ENCODE peak calls at places on chromosomes 2 and 18, in four cellular contexts. Y is breast epithelium, O is IMR-90, B is lower lobe of right lung. H is an unnamed sample. For H3K36me3, the result is how much of the 10 kb centered on the place peaks cover.

GRCh38 chr2:74831693-74832530 is 2.0 kb upstream of the HK2 start:
- DNase-seq in Y (no peak), O (peak), B (no peak), H (peak)

GRCh38 chr2:236769981-236770671 is 200.5 kb downstream of the ACKR3 start:
- DNase-seq in Y (no peak), O (peak), B (no peak), H (peak)

GRCh38 chr2:231917280-231918088 is 8.7 kb downstream of the NPPC start:
- DNase-seq in B (peak), O (no peak), Y (no peak), H (peak)

GRCh38 chr18:74633652-74634352 is 36.1 kb downstream of the ZNF407 start:
- DNase-seq in Y (no peak), B (no peak), O (peak), H (no peak)

GRCh38 chr18:36829362-36830140 is 624 bp downstream of the KIAA1328 start:
- DNase-seq in O (peak), Y (no peak), B (no peak), H (no peak)

GRCh38 chr18:1103567-1103966 is 198.9 kb downstream of the ADCYAP1 start:
- DNase-seq in Y (no peak), B (no peak), O (no peak), H (no peak)

GRCh38 chr2:73259704-73260337 is 24.5 kb downstream of the FBXO41 start:
- DNase-seq in B (no peak), Y (no peak), O (no peak), H (no peak)

GRCh38 chr2:70173520-70173919 is 17.3 kb downstream of the C2orf42 start:
- DNase-seq in O (peak), Y (no peak), B (no peak), H (no peak)

GRCh38 chr2:205800804-205801203 is 118.5 kb downstream of the NRP2 start:
- DNase-seq in Y (no peak), B (no peak), O (peak), H (no peak)

GRCh38 chr18:8990276-8991031 is 112.0 kb upstream of the NDUFV2 start:
- DNase-seq in B (no peak), O (no peak), Y (peak), H (no peak)

GRCh38 chr2:57598552-57598951 is 448.1 kb upstream of the VRK2 start:
- DNase-seq in Y (no peak), B (no peak), O (no peak), H (no peak)

GRCh38 chr2:100520224-100520623 is 42.6 kb upstream of the PDCL3 start:
- DNase-seq in O (no peak), Y (no peak), B (no peak), H (no peak)

GRCh38 chr18:65761636-65762310 is 11.0 kb downstream of the CDH7 start:
- DNase-seq in Y (no peak), B (no peak), O (no peak), H (no peak)

GRCh38 chr2:166269322-166269721 is 106.4 kb downstream of the SCN9A start:
- DNase-seq in Y (no peak), O (no peak), B (no peak), H (no peak)

GRCh38 chr2:224887159-224887558 is 155.1 kb downstream of the DOCK10 start:
- DNase-seq in O (peak), Y (no peak), B (no peak), H (no peak)

GRCh38 chr18:58592223-58593214 is 36.4 kb downstream of the ALPK2 start:
- DNase-seq in B (no peak), Y (no peak), O (no peak), H (no peak)

GRCh38 chr2:170585067-170585466 is 130.1 kb upstream of the SP5 start:
- DNase-seq in O (no peak), Y (no peak), B (no peak), H (peak)

GRCh38 chr2:235641333-235641732 is 147.5 kb downstream of the AGAP1 start:
- DNase-seq in O (peak), Y (no peak), B (no peak), H (no peak)

GRCh38 chr2:80048296-80048695 is 256.3 kb downstream of the LRRTM1 start:
- DNase-seq in B (no peak), Y (no peak), O (no peak), H (no peak)

GRCh38 chr2:198657520-198658121 is 800.1 kb downstream of the SATB2 start:
- DNase-seq in Y (no peak), O (peak), B (no peak), H (no peak)

GRCh38 chr2:236554629-236555282 is 14.9 kb upstream of the ACKR3 start:
- DNase-seq in O (no peak), Y (no peak), B (no peak), H (no peak)

GRCh38 chr2:220174826-220175225 is 547.4 kb downstream of the SLC4A3 start:
- DNase-seq in O (no peak), Y (no peak), B (no peak), H (no peak)

GRCh38 chr2:145751634-145752033 is 1231.7 kb upstream of the ZEB2 start:
- DNase-seq in B (no peak), Y (no peak), O (peak), H (peak)

GRCh38 chr2:232988444-232988843 is 24.6 kb downstream of the NGEF start:
- DNase-seq in O (peak), B (no peak), Y (peak), H (peak)

GRCh38 chr2:185381631-185382030 is 357.0 kb upstream of the FSIP2 start:
- DNase-seq in B (no peak), Y (no peak), O (no peak), H (no peak)

GRCh38 chr18:14936313-14936712 is 188.3 kb downstream of the ANKRD30B start:
- DNase-seq in Y (no peak), B (no peak), O (no peak), H (no peak)

GRCh38 chr2:127906206-127906926 is 20.6 kb upstream of the AMMECR1L start:
- DNase-seq in Y (no peak), O (no peak), B (no peak), H (no peak)

GRCh38 chr2:138035597-138036217 is 71.4 kb downstream of the HNMT start:
- DNase-seq in Y (no peak), O (no peak), B (no peak), H (no peak)

GRCh38 chr2:240833724-240834285 is 13.8 kb upstream of the KIF1A start:
- DNase-seq in O (no peak), Y (no peak), B (no peak), H (no peak)

GRCh38 chr18:53990485-53990884 is 234.0 kb downstream of the MBD2 start:
- DNase-seq in B (no peak), Y (no peak), O (no peak), H (no peak)

GRCh38 chr2:233476651-233477547 is 89.7 kb downstream of the USP40 start:
- DNase-seq in O (no peak), Y (no peak), B (no peak), H (no peak)

GRCh38 chr2:72579595-72580180 is 246.1 kb downstream of the EXOC6B start:
- DNase-seq in B (no peak), O (peak), Y (no peak), H (no peak)

GRCh38 chr2:163171786-163172549 is 333.4 kb upstream of the KCNH7 start:
- DNase-seq in B (no peak), Y (no peak), O (no peak), H (no peak)

GRCh38 chr2:26195006-26195961 is 22.4 kb downstream of the GAREM2 start:
- DNase-seq in O (no peak), B (no peak), Y (no peak), H (no peak)
- H3K36me3 ChIP-seq in O (half or more), B (half or more), Y (under half), H (under half)

DNA sequence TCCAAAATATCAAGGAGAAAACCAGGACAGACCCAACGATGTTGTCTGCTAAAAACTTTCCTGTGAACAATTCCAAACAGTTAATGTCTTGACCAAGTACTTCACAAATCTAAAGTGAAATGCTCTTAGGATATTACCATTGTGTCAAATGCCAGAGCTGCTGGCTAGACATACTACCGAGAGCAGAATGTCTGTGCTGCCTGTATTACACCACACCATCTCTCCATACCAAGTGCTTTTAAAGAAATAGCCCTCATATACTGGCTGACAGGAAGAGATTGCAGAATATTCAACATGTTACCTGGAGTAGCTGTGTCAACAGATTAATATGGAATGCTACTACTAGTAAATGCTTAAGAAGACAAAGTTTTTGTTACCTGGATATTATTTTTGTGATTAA is 18.6 kb downstream of the IAH1 start:
- DNase-seq in O (no peak), Y (no peak), B (no peak), H (no peak)
- H3K36me3 ChIP-seq in O (half or more), Y (under half), B (half or more), H (half or more)

DNA sequence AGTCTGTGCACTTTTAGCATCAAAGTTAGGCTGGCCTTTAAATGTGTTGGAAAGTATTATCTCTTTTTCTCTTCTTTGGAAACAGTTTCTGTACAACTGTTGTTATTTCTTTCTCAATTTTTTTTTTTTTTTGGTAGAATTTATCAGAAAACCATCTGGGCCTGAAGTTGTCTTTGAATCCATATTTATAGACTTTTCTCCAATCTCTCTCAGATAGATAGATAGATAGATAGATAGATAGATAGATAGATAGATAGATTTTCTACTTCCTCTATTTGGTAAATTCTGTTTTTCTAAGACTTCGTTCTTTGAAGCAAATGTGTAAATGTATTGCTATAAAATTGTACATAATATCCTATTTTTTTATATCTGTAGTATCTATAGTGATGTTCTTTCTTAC is 17.5 kb downstream of the DNAJC10 start:
- DNase-seq in B (no peak), O (no peak), Y (no peak), H (no peak)
- H3K36me3 ChIP-seq in B (half or more), O (under half), Y (under half), H (half or more)

GRCh38 chr18:28728891-28729290 is 552.0 kb upstream of the CDH2 start:
- DNase-seq in B (no peak), Y (no peak), O (peak), H (no peak)
- H3K36me3 ChIP-seq in B (under half), Y (under half), O (under half), H (under half)

GRCh38 chr2:45264227-45265225 is 255.3 kb upstream of the SIX2 start:
- DNase-seq in B (no peak), O (peak), Y (no peak), H (peak)
- H3K36me3 ChIP-seq in B (under half), O (under half), Y (under half), H (under half)

GRCh38 chr2:200350796-200351195 is 44.3 kb downstream of the SPATS2L start:
- DNase-seq in Y (no peak), O (peak), B (no peak), H (no peak)

GRCh38 chr2:200349868-200350267 is 43.4 kb downstream of the SPATS2L start:
- DNase-seq in Y (no peak), B (no peak), O (no peak), H (no peak)

GRCh38 chr2:200345917-200346316 is 39.4 kb downstream of the SPATS2L start:
- DNase-seq in B (no peak), Y (no peak), O (no peak), H (no peak)

GRCh38 chr2:200348897-200349563 is 42.5 kb downstream of the SPATS2L start:
- DNase-seq in O (no peak), B (no peak), Y (no peak), H (no peak)

DNA sequence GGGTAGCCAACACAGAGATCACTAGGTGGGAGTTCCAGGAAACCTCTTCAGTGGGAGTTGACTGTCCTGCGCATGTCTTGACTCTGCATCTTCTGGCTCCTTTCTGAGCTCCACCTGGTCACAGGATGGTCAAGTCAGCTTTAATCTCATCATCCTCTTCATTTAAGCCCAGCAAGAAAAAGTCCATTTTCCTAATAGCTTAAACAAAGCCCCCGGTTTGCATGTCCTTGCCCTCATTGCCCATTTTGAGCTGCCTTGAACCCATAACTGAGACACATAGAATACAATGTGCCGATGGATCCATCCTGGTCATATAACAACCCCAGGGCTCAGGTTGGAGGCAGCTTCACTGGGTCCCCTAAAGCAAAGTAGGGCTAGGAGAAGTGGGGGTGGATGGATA is 40.8 kb downstream of the SPATS2L start:
- DNase-seq in O (no peak), B (no peak), Y (no peak), H (no peak)
- H3K36me3 ChIP-seq in O (under half), B (under half), Y (under half), H (under half)

GRCh38 chr18:12021077-12021476 is 39.8 kb downstream of the IMPA2 start:
- DNase-seq in Y (no peak), O (no peak), B (no peak), H (no peak)
- H3K36me3 ChIP-seq in Y (under half), O (under half), B (under half), H (under half)

H was measured in PC-9.